ENCODE peak calls at places on chromosomes 16 and 17, in five cellular contexts. One of them, this sample, is unnamed.
A peak's percentile ranks its signal among the peaks of the same experiment; 100 is the strongest.

GRCh38 chr17:63918305-63918704 is 334 bp downstream of the GH1 start:
- DNase-seq in stimulated activated CD4-positive, alpha-beta T cell treated with anti-CD3 and anti-CD28 coated beads, Interleukin-2, amount 100 ng/mL, for 48 hours: no peak
- DNase-seq in EL: no peak
- DNase-seq in NCI-H2171 treated with DMSO at 0.1 percent for 48 hours: no peak
- DNase-seq in right cardiac atrium: no peak
- DNase-seq in this sample: no peak

GRCh38 chr17:82318169-82318498 is 726 bp upstream of the CD7 start:
- DNase-seq in stimulated activated CD4-positive, alpha-beta T cell treated with anti-CD3 and anti-CD28 coated beads, Interleukin-2, amount 100 ng/mL, for 48 hours: no peak
- DNase-seq in right cardiac atrium: no peak
- DNase-seq in NCI-H2171 treated with DMSO at 0.1 percent for 48 hours: no peak
- DNase-seq in EL: no peak
- DNase-seq in this sample: no peak

GRCh38 chr17:76039121-76039520 is 12.0 kb upstream of the EVPL start:
- DNase-seq in EL: no peak
- DNase-seq in stimulated activated CD4-positive, alpha-beta T cell treated with anti-CD3 and anti-CD28 coated beads, Interleukin-2, amount 100 ng/mL, for 48 hours: no peak
- DNase-seq in NCI-H2171 treated with DMSO at 0.1 percent for 48 hours: no peak
- DNase-seq in right cardiac atrium: no peak
- DNase-seq in this sample: no peak

GRCh38 chr16:24093049-24093448 is 163.1 kb upstream of the CACNG3 start:
- DNase-seq in NCI-H2171 treated with DMSO at 0.1 percent for 48 hours: no peak
- DNase-seq in EL: no peak
- DNase-seq in right cardiac atrium: no peak
- DNase-seq in stimulated activated CD4-positive, alpha-beta T cell treated with anti-CD3 and anti-CD28 coated beads, Interleukin-2, amount 100 ng/mL, for 48 hours: no peak
- DNase-seq in this sample: no peak

GRCh38 chr16:10834130-10834529 is 15.5 kb upstream of the TVP23A start:
- DNase-seq in right cardiac atrium: no peak
- DNase-seq in NCI-H2171 treated with DMSO at 0.1 percent for 48 hours: no peak
- DNase-seq in EL: no peak
- DNase-seq in stimulated activated CD4-positive, alpha-beta T cell treated with anti-CD3 and anti-CD28 coated beads, Interleukin-2, amount 100 ng/mL, for 48 hours: no peak
- DNase-seq in this sample: no peak

GRCh38 chr17:59149051-59149450 is 5.9 kb downstream of the SKA2 start:
- DNase-seq in stimulated activated CD4-positive, alpha-beta T cell treated with anti-CD3 and anti-CD28 coated beads, Interleukin-2, amount 100 ng/mL, for 48 hours: no peak
- DNase-seq in right cardiac atrium: no peak
- DNase-seq in NCI-H2171 treated with DMSO at 0.1 percent for 48 hours: no peak
- DNase-seq in EL: peak; percentile 59
- DNase-seq in this sample: no peak

GRCh38 chr17:10135539-10136257 is 62.7 kb downstream of the GAS7 start:
- DNase-seq in right cardiac atrium: peak; percentile 40
- DNase-seq in NCI-H2171 treated with DMSO at 0.1 percent for 48 hours: no peak
- DNase-seq in stimulated activated CD4-positive, alpha-beta T cell treated with anti-CD3 and anti-CD28 coated beads, Interleukin-2, amount 100 ng/mL, for 48 hours: no peak
- DNase-seq in EL: peak; percentile 78
- DNase-seq in this sample: no peak

GRCh38 chr17:31310877-31311276 is 3.0 kb downstream of the EVI2B start:
- DNase-seq in right cardiac atrium: no peak
- DNase-seq in stimulated activated CD4-positive, alpha-beta T cell treated with anti-CD3 and anti-CD28 coated beads, Interleukin-2, amount 100 ng/mL, for 48 hours: no peak
- DNase-seq in EL: no peak
- DNase-seq in NCI-H2171 treated with DMSO at 0.1 percent for 48 hours: no peak
- DNase-seq in this sample: no peak

GRCh38 chr16:68751160-68751559 is 14.1 kb downstream of the CDH1 start:
- DNase-seq in right cardiac atrium: no peak
- DNase-seq in stimulated activated CD4-positive, alpha-beta T cell treated with anti-CD3 and anti-CD28 coated beads, Interleukin-2, amount 100 ng/mL, for 48 hours: no peak
- DNase-seq in EL: no peak
- DNase-seq in NCI-H2171 treated with DMSO at 0.1 percent for 48 hours: no peak
- DNase-seq in this sample: no peak